ENCODE peak calls at places on chromosomes 13 and 19, in four cellular contexts. L is left ventricle myocardium inferior, P is epithelial cell of esophagus, M is lung. X is an unnamed sample.

GRCh38 chr19:42124386-42124901 is 7.8 kb downstream of the POU2F2 start:
- DNase-seq in M (no peak), L (no peak), P (no peak), X (no peak)

GRCh38 chr13:48448963-48449614 is 36.2 kb upstream of the LPAR6 start:
- DNase-seq in M (no peak), P (peak), L (no peak), X (no peak)

GRCh38 chr13:110186221-110186838 is 120.6 kb downstream of the COL4A1 start:
- DNase-seq in L (no peak), M (no peak), P (no peak), X (no peak)

GRCh38 chr19:14375582-14376291 is 5.5 kb upstream of the ADGRE5 start:
- DNase-seq in L (peak), P (no peak), M (no peak), X (no peak)

GRCh38 chr13:27309967-27310598 is 39.5 kb downstream of the RASL11A start:
- DNase-seq in P (peak), M (no peak), L (no peak), X (no peak)

GRCh38 chr13:99307648-99308339 is 595 bp upstream of the GPR183 start:
- DNase-seq in L (no peak), M (peak), P (peak), X (no peak)

GRCh38 chr13:86976521-86977324 is 694.4 kb upstream of the SLITRK5 start:
- DNase-seq in L (no peak), M (no peak), P (peak), X (no peak)

GRCh38 chr19:1035998-1036621 is 3.8 kb upstream of the ABCA7 start:
- DNase-seq in M (no peak), L (no peak), P (no peak), X (no peak)

GRCh38 chr13:79490846-79491245 is 9.9 kb downstream of the NDFIP2 start:
- DNase-seq in L (no peak), M (no peak), P (no peak), X (no peak)

GRCh38 chr13:94382960-94383359 is 96.5 kb downstream of the DCT start:
- DNase-seq in P (no peak), L (peak), M (no peak), X (no peak)

GRCh38 chr19:27752530-27753184 is 1460.3 kb downstream of the UQCRFS1 start:
- DNase-seq in P (no peak), M (no peak), L (no peak), X (no peak)

GRCh38 chr13:62131604-62132003 is 716.0 kb upstream of the PCDH20 start:
- DNase-seq in P (no peak), L (no peak), M (no peak), X (no peak)

GRCh38 chr19:17468302-17469091 is 1.8 kb upstream of the SLC27A1 start:
- DNase-seq in P (no peak), M (peak), L (peak), X (peak)

GRCh38 chr19:58538257-58539168 is 5.4 kb upstream of the TRIM28 start:
- DNase-seq in L (peak), M (no peak), P (no peak), X (peak)

GRCh38 chr19:3324405-3324856 is 42.0 kb upstream of the NFIC start:
- DNase-seq in L (peak), M (peak), P (peak), X (peak)

GRCh38 chr13:20400774-20401173 is 124.9 kb downstream of the CRYL1 start:
- DNase-seq in M (no peak), P (peak), L (no peak), X (no peak)

GRCh38 chr13:40109324-40109958 is 454.0 kb downstream of the COG6 start:
- DNase-seq in P (peak), M (no peak), L (no peak), X (no peak)

GRCh38 chr19:3504723-3505122 is 1.4 kb upstream of the FZR1 start:
- DNase-seq in M (no peak), L (no peak), P (no peak), X (no peak)

DNA sequence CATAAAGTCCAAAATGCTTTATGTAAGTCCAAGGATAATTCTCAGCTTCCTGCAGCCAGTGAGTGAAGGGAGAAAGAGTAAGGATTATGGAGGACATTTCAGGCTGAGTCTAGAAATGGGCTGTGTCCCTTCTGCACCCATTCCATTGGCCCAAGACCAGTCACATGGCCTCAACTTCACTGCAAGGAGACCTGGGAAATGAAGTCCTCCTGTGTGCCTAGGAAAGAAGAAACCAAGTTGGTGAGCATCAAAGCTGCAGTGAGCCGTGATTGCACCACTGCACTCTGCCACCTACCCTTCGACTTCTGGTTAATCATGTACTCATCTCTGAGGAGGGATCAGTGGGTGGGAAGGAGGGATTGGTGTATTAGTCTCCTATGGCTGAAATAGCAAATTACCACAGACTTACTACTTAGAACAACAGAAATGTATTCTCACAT is 3.6 kb upstream of the CD37 start:
- DNase-seq in P (peak), L (no peak), M (no peak), X (peak)
- H3K4me3 ChIP-seq in P (no peak), L (peak), M (no peak), X (no peak)

GRCh38 chr19:33773704-33774624 is 22.7 kb upstream of the KCTD15 start:
- DNase-seq in P (no peak), L (no peak), M (no peak), X (no peak)

GRCh38 chr19:33774751-33775150 is 21.9 kb upstream of the KCTD15 start:
- DNase-seq in L (no peak), P (no peak), M (no peak), X (no peak)

GRCh38 chr19:33771308-33772101 is 25.2 kb upstream of the KCTD15 start:
- DNase-seq in L (peak), M (peak), P (peak), X (peak)

GRCh38 chr19:33772102-33772857 is 24.4 kb upstream of the KCTD15 start:
- DNase-seq in L (no peak), M (no peak), P (no peak), X (no peak)

DNA sequence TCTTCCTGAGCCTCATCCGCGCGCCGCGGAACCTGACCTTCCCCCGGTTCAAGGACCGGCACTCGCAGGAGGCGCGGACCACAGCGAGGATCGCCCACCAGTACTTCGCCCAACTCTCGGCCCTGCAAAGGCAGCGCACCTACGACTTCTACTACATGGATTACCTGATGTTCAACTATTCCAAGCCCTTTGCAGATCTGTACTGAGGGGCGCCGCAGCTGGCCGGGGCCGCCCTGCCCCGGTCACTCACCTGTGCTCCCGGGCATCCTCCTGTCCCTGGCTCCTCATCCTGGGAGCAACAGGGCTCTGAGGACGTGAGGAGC is 23.9 kb upstream of the KCTD15 start:
- DNase-seq in P (no peak), M (no peak), L (no peak), X (no peak)
- H3K4me3 ChIP-seq in P (no peak), M (no peak), L (no peak), X (no peak)

GRCh38 chr13:31653730-31654129 is 85.6 kb upstream of the RXFP2 start:
- DNase-seq in M (no peak), P (no peak), L (no peak), X (no peak)
- H3K4me3 ChIP-seq in M (no peak), P (no peak), L (no peak), X (no peak)

GRCh38 chr13:49586717-49587116 is 1.4 kb upstream of the RCBTB1 start:
- DNase-seq in L (no peak), P (peak), M (no peak), X (no peak)
- H3K4me3 ChIP-seq in L (no peak), P (no peak), M (no peak), X (no peak)

GRCh38 chr19:5292453-5292842 is 48.2 kb downstream of the PTPRS start:
- DNase-seq in L (no peak), M (no peak), P (no peak), X (no peak)
- H3K4me3 ChIP-seq in L (peak), M (peak), P (peak), X (peak)

DNA sequence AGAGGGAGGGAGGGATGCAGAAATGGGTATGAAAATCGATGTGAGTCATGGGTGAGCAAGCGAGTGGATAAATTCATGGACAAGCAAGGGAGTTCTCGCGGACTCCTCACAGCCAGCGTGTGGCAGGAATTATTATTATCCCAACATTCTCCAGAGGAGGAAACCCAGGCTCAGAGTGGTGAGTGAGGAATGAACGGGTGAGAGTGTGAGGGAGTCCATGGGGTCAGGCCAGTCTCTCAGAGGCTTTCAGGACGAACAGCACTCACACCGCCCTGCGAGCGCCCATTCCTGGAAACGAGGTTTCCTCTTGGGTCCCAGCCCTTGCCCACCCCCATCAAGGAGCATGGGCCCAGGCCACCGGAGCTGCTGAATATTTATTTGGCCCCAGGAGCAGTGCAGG is 6.3 kb upstream of the DNAAF3 start:
- DNase-seq in P (peak), L (no peak), M (no peak), X (no peak)
- H3K4me3 ChIP-seq in P (peak), L (peak), M (no peak), X (no peak)

GRCh38 chr19:40713939-40714338 is 2.7 kb downstream of the COQ8B start:
- DNase-seq in L (no peak), P (no peak), M (no peak), X (no peak)
- H3K4me3 ChIP-seq in L (peak), P (peak), M (no peak), X (no peak)

GRCh38 chr13:73367886-73368285 is 309.1 kb downstream of the KLF5 start:
- DNase-seq in P (peak), L (no peak), M (no peak), X (no peak)

GRCh38 chr13:73370066-73370465 is 311.3 kb downstream of the KLF5 start:
- DNase-seq in P (peak), M (no peak), L (no peak), X (no peak)

GRCh38 chr13:73368608-73369007 is 309.8 kb downstream of the KLF5 start:
- DNase-seq in M (no peak), L (no peak), P (peak), X (no peak)

GRCh38 chr13:73366241-73366640 is 307.4 kb downstream of the KLF5 start:
- DNase-seq in M (no peak), P (peak), L (no peak), X (no peak)

DNA sequence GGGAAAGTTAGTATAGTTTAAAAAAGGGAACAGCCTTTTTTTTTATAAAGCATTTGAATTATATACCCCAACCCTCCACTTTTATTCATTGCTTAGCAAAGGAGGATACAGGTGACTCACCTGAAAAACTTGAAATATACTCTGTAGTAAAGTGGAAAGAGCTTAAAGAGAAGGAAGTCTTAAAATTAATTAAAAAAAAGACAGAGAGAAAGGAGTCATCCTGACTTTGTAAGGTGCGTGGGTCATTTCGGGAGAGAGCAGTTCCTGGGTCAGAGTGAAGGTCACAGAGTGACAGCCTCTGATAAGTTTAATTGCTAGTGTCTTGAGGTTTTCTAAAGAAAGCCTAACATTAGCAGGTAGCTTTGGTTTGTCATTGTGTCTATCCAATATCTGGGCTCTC is 310.3 kb downstream of the KLF5 start:
- DNase-seq in L (no peak), M (no peak), P (no peak), X (no peak)
- H3K4me3 ChIP-seq in L (no peak), M (no peak), P (no peak), X (no peak)

X was measured in colonic mucosa.